ENCODE peak calls at places on chromosomes 4 and X, in ten cellular contexts. X, U, T, Z, R, K, G, Q, L and N are unnamed samples.

GRCh38 chr4:185020293-185020808 is 2.1 kb downstream of the HELT start:
- DNase-seq in Q (no peak), L (no peak), K (no peak), X (no peak), U (no peak), R (no peak), T (no peak), Z (no peak), G (peak), N (no peak)

GRCh38 chr4:53021709-53022108 is 159.6 kb downstream of the RASL11B start:
- DNase-seq in U (no peak), K (no peak), G (no peak), L (no peak), Q (no peak), R (no peak), X (no peak), T (no peak), Z (no peak), N (no peak)

GRCh38 chrX:106752101-106752678 is 25.7 kb downstream of the RNF128 start:
- DNase-seq in K (no peak), Q (no peak), T (no peak), Z (peak), G (no peak), R (no peak), L (no peak), U (no peak), X (no peak), N (no peak)

GRCh38 chrX:15988661-15989603 is 134.3 kb upstream of the AP1S2 start:
- DNase-seq in K (no peak), X (no peak), T (no peak), R (no peak), G (no peak), L (peak), Z (peak), U (no peak), Q (no peak), N (no peak)

GRCh38 chrX:95885074-95885473 is 799.6 kb upstream of the DIAPH2 start:
- DNase-seq in X (no peak), Z (peak), T (no peak), U (no peak), Q (no peak), K (no peak), G (no peak), L (no peak), R (peak), N (no peak)

GRCh38 chr4:101187837-101188236 is 159.5 kb downstream of the PPP3CA start:
- DNase-seq in R (no peak), Q (no peak), K (no peak), T (no peak), G (no peak), Z (no peak), L (no peak), X (no peak), U (no peak), N (no peak)

GRCh38 chrX:66731398-66731797 is 92.5 kb upstream of the EDA2R start:
- DNase-seq in X (no peak), G (peak), R (no peak), Z (peak), T (no peak), U (no peak), Q (no peak), K (no peak), L (no peak), N (no peak)

GRCh38 chr4:89001647-89002518 is 55.1 kb downstream of the FAM13A start:
- DNase-seq in Q (no peak), X (no peak), R (no peak), K (no peak), Z (no peak), L (no peak), G (no peak), U (no peak), T (peak), N (no peak)

GRCh38 chrX:119391279-119391678 is 7.9 kb upstream of the SLC25A43 start:
- DNase-seq in G (no peak), U (no peak), R (no peak), T (peak), L (no peak), Q (no peak), X (no peak), Z (peak), K (no peak), N (no peak)

GRCh38 chrX:122440832-122441231 is 743.2 kb upstream of the GRIA3 start:
- DNase-seq in U (no peak), K (no peak), L (no peak), R (no peak), Q (no peak), X (no peak), G (no peak), T (no peak), Z (no peak), N (no peak)

GRCh38 chrX:47815901-47816845 is 20.5 kb upstream of the ZNF81 start:
- DNase-seq in Q (no peak), K (no peak), Z (peak), X (no peak), R (no peak), U (no peak), G (no peak), T (no peak), L (no peak), N (no peak)

GRCh38 chrX:790780-791360 is 160.3 kb downstream of the SHOX start:
- DNase-seq in Q (no peak), X (no peak), Z (no peak), K (no peak), G (no peak), T (no peak), U (no peak), L (no peak), R (no peak), N (no peak)

GRCh38 chr4:20251796-20252655 is at the start of gene SLIT2:
- DNase-seq in U (peak), Q (peak), L (no peak), X (peak), R (peak), K (peak), T (peak), Z (peak), G (peak), N (peak)

GRCh38 chr4:8907596-8908205 is 36.1 kb upstream of the HMX1 start:
- DNase-seq in K (peak), R (peak), Q (no peak), Z (no peak), G (no peak), U (no peak), X (no peak), T (no peak), L (no peak), N (no peak)

GRCh38 chr4:14787894-14788293 is 214.4 kb upstream of the CPEB2 start:
- DNase-seq in K (no peak), G (no peak), U (no peak), Z (peak), X (no peak), L (no peak), T (peak), R (no peak), Q (no peak), N (no peak)

GRCh38 chrX:124028177-124028576 is 66.7 kb downstream of the STAG2 start:
- DNase-seq in Z (peak), R (no peak), U (no peak), L (no peak), G (no peak), K (no peak), X (no peak), T (no peak), Q (no peak), N (no peak)

GRCh38 chr4:2168469-2169319 is 73.2 kb downstream of the HAUS3 start:
- DNase-seq in T (no peak), L (no peak), Q (no peak), G (no peak), X (no peak), U (no peak), R (no peak), K (no peak), Z (no peak), N (no peak)

GRCh38 chr4:140735779-140736391 is 20.3 kb downstream of the TBC1D9 start:
- DNase-seq in Q (no peak), T (no peak), Z (no peak), K (no peak), G (no peak), R (no peak), U (no peak), X (no peak), L (no peak), N (no peak)

GRCh38 chr4:25174674-25175073 is 14.4 kb upstream of the SEPSECS start:
- DNase-seq in R (no peak), K (no peak), X (no peak), Z (peak), T (no peak), G (no peak), Q (no peak), U (no peak), L (no peak), N (no peak)

GRCh38 chr4:7183161-7183560 is 9.2 kb upstream of the SORCS2 start:
- DNase-seq in L (no peak), K (no peak), Z (no peak), T (no peak), Q (no peak), G (no peak), U (no peak), R (no peak), X (no peak), N (no peak)

GRCh38 chr4:10380695-10381094 is 76.5 kb downstream of the ZNF518B start:
- DNase-seq in R (no peak), K (no peak), Z (peak), L (no peak), G (no peak), X (no peak), U (no peak), T (no peak), Q (no peak), N (no peak)

GRCh38 chrX:2500681-2501151 is at the start of the genes DHRSX and ZBED1:
- DNase-seq in L (no peak), U (peak), T (peak), K (peak), G (peak), Q (peak), R (no peak), X (no peak), Z (peak), N (peak)

GRCh38 chrX:27078371-27078770 is 384.8 kb downstream of the PPP4R3C start:
- DNase-seq in G (no peak), T (no peak), K (no peak), X (no peak), U (no peak), R (no peak), Q (no peak), L (no peak), Z (no peak), N (no peak)

DNA sequence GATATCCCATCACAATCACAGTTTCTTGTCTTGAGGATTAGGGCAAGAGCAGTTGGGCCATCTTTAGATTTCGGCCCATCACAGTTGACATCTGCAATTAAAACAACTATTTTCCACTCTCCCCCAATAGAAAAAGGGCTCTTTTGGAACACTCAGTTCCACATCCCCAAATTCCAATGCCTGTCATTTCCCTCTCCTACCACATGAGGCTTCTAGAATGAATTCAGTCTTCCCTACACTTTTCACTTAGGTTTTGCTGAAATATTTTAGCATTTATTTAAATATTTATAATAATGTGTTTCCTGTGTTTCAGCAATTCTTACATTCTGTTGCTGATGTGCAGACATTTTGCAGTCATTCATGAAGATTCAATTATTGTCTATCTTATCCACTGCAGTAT is 118.4 kb downstream of the COX18 start:
- DNase-seq in Q (no peak), T (no peak), X (no peak), L (no peak), Z (peak), R (no peak), K (no peak), U (no peak), G (no peak), N (no peak)
- TF ChIP-seq CTCF in Q (no peak), T (no peak), X (no peak), L (no peak), Z (peak), R (no peak), K (no peak), U (no peak), G (no peak), N (peak)

GRCh38 chrX:150446995-150447394 is 83.9 kb downstream of the MAMLD1 start:
- DNase-seq in R (no peak), X (peak), L (no peak), Q (no peak), U (no peak), T (no peak), Z (peak), K (no peak), G (no peak), N (no peak)
- TF ChIP-seq CTCF in R (no peak), X (no peak), L (no peak), Q (no peak), U (no peak), T (no peak), Z (no peak), K (no peak), G (no peak), N (no peak)

GRCh38 chrX:101759000-101759399 is 99.3 kb upstream of the ARMCX2 start:
- DNase-seq in Q (no peak), K (no peak), U (peak), R (no peak), L (no peak), X (no peak), Z (peak), T (peak), G (peak), N (no peak)
- TF ChIP-seq CTCF in Q (peak), K (peak), U (peak), R (peak), L (peak), X (no peak), Z (peak), T (peak), G (peak), N (peak)

DNA sequence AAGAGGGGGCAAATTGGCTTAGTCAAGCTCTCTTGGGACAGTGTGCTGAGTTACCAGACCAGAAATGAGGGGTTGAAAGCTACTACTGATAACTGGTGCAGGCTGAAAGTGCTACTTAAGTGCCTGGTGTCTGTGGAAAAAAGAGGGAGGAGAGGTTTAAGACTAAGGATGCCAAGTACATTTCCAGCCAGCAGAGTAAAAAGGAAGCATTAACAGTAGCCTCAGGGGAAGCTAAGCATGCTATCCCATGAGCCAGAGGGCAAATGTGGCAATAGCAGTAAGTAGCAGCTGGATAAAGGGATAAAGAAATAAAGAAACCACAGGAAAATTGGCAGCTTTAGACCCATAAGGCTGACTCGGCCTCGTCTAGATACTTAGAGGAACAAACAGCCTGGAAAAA is 196.3 kb upstream of the MAB21L2 start:
- DNase-seq in L (no peak), T (peak), K (no peak), U (no peak), Z (peak), Q (no peak), R (no peak), X (no peak), G (no peak), N (no peak)
- TF ChIP-seq CTCF in L (no peak), T (no peak), K (no peak), U (no peak), Z (no peak), Q (no peak), R (no peak), X (no peak), G (no peak), N (no peak)

GRCh38 chr4:159232465-159233106 is 129.7 kb downstream of the RAPGEF2 start:
- DNase-seq in L (no peak), G (no peak), U (no peak), R (no peak), Q (no peak), T (no peak), Z (no peak), X (no peak), K (no peak), N (no peak)

GRCh38 chr4:159227378-159227777 is 124.5 kb downstream of the RAPGEF2 start:
- DNase-seq in K (no peak), L (no peak), X (no peak), R (no peak), Q (no peak), G (no peak), T (no peak), Z (no peak), U (no peak), N (no peak)

GRCh38 chr4:159229164-159229563 is 126.3 kb downstream of the RAPGEF2 start:
- DNase-seq in Z (peak), U (no peak), G (no peak), X (no peak), K (no peak), T (no peak), L (no peak), Q (no peak), R (no peak), N (no peak)

GRCh38 chr4:159224412-159224811 is 121.5 kb downstream of the RAPGEF2 start:
- DNase-seq in X (no peak), Q (no peak), R (no peak), G (no peak), T (no peak), Z (no peak), L (no peak), K (no peak), U (no peak), N (no peak)

GRCh38 chr4:159227984-159228383 is 125.1 kb downstream of the RAPGEF2 start:
- DNase-seq in Z (peak), Q (peak), U (peak), R (peak), K (peak), T (peak), L (no peak), G (peak), X (peak), N (peak)
- TF ChIP-seq CTCF in Z (peak), Q (peak), U (peak), R (no peak), K (peak), T (no peak), L (no peak), G (no peak), X (no peak), N (no peak)

GRCh38 chr4:6087669-6088068 is 69.4 kb upstream of the C4orf50 start:
- DNase-seq in X (no peak), G (peak), Z (peak), R (no peak), K (no peak), U (no peak), Q (no peak), L (no peak), T (peak), N (no peak)
- TF ChIP-seq CTCF in X (peak), G (peak), Z (peak), R (no peak), K (peak), U (peak), Q (peak), L (no peak), T (peak), N (peak)

DNA sequence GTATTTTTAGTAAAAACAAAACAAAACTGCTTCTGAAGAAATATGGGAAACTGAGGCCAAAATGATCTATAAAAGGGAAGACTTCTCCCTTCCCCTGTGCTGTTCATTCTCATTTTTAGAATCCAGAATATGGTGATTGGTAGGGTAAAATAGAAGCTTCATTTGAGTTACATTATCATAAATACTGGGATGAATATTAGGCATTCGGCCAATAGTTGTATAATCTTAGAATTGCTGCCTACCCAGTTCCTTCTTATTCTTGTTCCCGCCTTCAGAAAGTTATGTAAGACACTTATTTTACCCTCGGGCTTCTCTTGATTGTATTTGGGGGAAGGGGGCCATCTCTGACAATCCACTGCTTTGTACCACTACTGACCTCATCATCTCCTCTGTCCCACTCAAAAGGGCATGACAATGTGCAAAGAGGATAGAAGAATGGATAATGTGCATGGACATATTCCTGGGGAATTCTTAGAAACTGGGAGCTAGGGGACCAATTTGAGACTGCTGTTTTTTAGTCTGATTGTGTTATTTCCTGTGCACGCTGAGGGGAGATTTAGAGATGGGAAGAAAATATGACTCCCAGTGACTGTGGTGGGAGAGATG is 589 bp downstream of the ART3 start:
- DNase-seq in Q (no peak), Z (no peak), X (no peak), R (no peak), L (no peak), T (no peak), G (no peak), K (no peak), U (no peak), N (no peak)
- TF ChIP-seq CTCF in Q (no peak), Z (no peak), X (no peak), R (no peak), L (no peak), T (no peak), G (no peak), K (no peak), U (no peak), N (no peak)